ENCODE peak calls at places on chromosomes 11 and 22, in five cellular contexts. M is Karpas-422; R is right lobe of liver; K is CD8-positive, alpha-beta T cell; C is effector memory CD4-positive, alpha-beta T cell. S is an unnamed sample.

GRCh38 chr11:79182794-79183193 is 258.0 kb downstream of the TENM4 start:
- DNase-seq in M (no peak), R (no peak), K (no peak), C (no peak), S (no peak)

GRCh38 chr11:64318694-64319420 is 936 bp downstream of the PRDX5 start:
- DNase-seq in M (no peak), R (no peak), K (no peak), C (no peak), S (no peak)

GRCh38 chr11:10925149-10925926 is 67.5 kb upstream of the ZBED5 start:
- DNase-seq in M (no peak), R (peak), K (no peak), C (no peak), S (no peak)

GRCh38 chr11:44241851-44242250 is 68.1 kb downstream of the ALX4 start:
- DNase-seq in M (no peak), R (no peak), K (no peak), C (no peak), S (peak)

GRCh38 chr11:46381046-46381835 is at the start of gene MDK:
- DNase-seq in M (peak), R (no peak), K (no peak), C (no peak), S (no peak)

GRCh38 chr11:126615819-126616218 is 260.3 kb downstream of the ST3GAL4 start:
- DNase-seq in M (no peak), R (no peak), K (no peak), C (no peak), S (no peak)

GRCh38 chr11:72669527-72669926 is 4.7 kb downstream of the PDE2A start:
- DNase-seq in M (no peak), R (no peak), K (no peak), C (no peak), S (no peak)

GRCh38 chr11:134069426-134069921 is 602 bp downstream of the JAM3 start:
- DNase-seq in M (no peak), R (no peak), K (no peak), C (no peak), S (no peak)

GRCh38 chr11:63745304-63746170 is 23.0 kb downstream of the ZFTA start:
- DNase-seq in M (peak), R (no peak), K (no peak), C (no peak), S (no peak)

GRCh38 chr22:37310815-37311595 is 28.7 kb downstream of the CYTH4 start:
- DNase-seq in M (no peak), R (no peak), K (no peak), C (no peak), S (peak)

GRCh38 chr11:1071571-1072115 is 3.0 kb upstream of the MUC2 start:
- DNase-seq in M (no peak), R (no peak), K (no peak), C (no peak), S (no peak)

GRCh38 chr11:45209904-45210699 is 63.7 kb downstream of the PRDM11 start:
- DNase-seq in M (peak), R (peak), K (no peak), C (no peak), S (peak)

GRCh38 chr22:42296381-42296853 is 26.0 kb upstream of the TCF20 start:
- DNase-seq in M (peak), R (no peak), K (peak), C (no peak), S (peak)

GRCh38 chr11:34929794-34930763 is 13.7 kb downstream of the PDHX start:
- DNase-seq in M (no peak), R (peak), K (no peak), C (no peak), S (no peak)

GRCh38 chr11:27497284-27497866 is 9.2 kb downstream of the LIN7C start:
- DNase-seq in M (peak), R (no peak), K (no peak), C (no peak), S (no peak)

GRCh38 chr11:126080206-126080941 is 17.7 kb upstream of the CDON start:
- DNase-seq in M (no peak), R (no peak), K (no peak), C (no peak), S (no peak)

GRCh38 chr11:94417386-94417987 is 16.3 kb upstream of the GPR83 start:
- DNase-seq in M (peak), R (no peak), K (no peak), C (no peak), S (no peak)

GRCh38 chr22:39117585-39118191 is 20.6 kb downstream of the APOBEC3H start:
- DNase-seq in M (peak), R (peak), K (peak), C (peak), S (no peak)

GRCh38 chr11:134124660-134125451 is 56.0 kb downstream of the JAM3 start:
- DNase-seq in M (no peak), R (peak), K (peak), C (no peak), S (peak)

GRCh38 chr11:68471360-68472340 is 11.1 kb downstream of the PPP6R3 start:
- DNase-seq in M (no peak), R (no peak), K (peak), C (peak), S (no peak)

GRCh38 chr11:68469122-68469521 is 8.6 kb downstream of the PPP6R3 start:
- DNase-seq in M (no peak), R (peak), K (no peak), C (no peak), S (no peak)

GRCh38 chr11:68469642-68470041 is 9.1 kb downstream of the PPP6R3 start:
- DNase-seq in M (no peak), R (no peak), K (no peak), C (no peak), S (no peak)

GRCh38 chr11:68468217-68468828 is 7.8 kb downstream of the PPP6R3 start:
- DNase-seq in M (peak), R (no peak), K (no peak), C (no peak), S (no peak)

GRCh38 chr11:68470304-68470811 is 9.8 kb downstream of the PPP6R3 start:
- DNase-seq in M (no peak), R (no peak), K (no peak), C (no peak), S (no peak)
- H3K27ac ChIP-seq in M (no peak), R (no peak), K (no peak), C (peak), S (peak)

DNA sequence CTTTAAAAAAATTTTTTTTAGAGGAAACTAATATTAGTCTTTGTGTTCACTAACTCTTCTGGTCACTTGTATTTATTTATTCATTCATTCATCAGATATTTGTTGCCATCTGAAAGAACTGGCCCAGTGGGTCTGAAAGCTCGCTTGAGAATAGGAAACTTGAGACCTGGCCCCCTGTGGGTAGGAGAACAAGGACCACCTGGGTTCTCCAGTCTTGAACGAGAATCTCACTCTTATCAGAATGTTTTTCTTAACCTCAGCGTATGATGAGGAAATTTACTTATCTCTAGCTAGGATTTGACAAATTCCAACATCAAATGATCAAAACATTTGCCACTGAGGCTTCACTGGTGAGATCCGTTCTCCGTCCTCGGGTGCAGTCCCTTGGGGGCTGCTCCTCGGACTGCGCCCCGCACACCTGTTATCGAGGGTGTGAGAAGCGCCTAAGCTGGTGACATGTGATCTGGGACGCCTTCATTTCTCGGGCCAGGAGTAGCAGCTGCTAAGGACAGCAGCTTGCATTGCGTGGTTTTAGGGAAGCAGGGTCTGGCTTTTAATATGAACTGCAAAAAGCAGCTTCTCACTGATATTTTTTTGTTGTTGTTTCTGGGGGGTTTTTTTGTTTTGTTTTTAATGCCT is 6.3 kb downstream of the C22orf31 start:
- DNase-seq in M (no peak), R (no peak), K (no peak), C (no peak), S (no peak)
- H3K27ac ChIP-seq in M (no peak), R (no peak), K (no peak), C (no peak), S (no peak)

GRCh38 chr22:47356433-47357011 is 594.1 kb downstream of the TBC1D22A start:
- DNase-seq in M (no peak), R (no peak), K (no peak), C (no peak), S (no peak)
- H3K27ac ChIP-seq in M (no peak), R (no peak), K (no peak), C (no peak), S (no peak)

DNA sequence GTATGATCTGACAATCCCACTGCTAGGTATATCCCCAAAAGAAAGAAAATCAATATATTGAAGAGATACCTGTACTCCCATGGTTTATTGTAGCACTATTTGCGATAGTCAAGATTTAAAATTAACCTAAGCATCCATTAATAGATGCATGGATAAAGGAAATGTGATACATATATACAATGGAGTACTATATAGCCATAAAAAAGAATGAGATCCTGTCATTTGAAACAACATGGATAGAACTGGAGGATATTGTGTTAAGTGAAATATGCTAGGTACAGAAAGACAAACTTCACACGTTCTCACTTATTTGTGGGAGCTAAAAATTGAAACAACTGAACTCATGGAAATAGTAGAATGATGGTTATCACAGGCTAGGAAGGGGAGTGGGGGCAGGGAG is 14.6 kb upstream of the HIPK3 start:
- DNase-seq in M (no peak), R (no peak), K (no peak), C (no peak), S (no peak)
- H3K27ac ChIP-seq in M (no peak), R (no peak), K (no peak), C (no peak), S (no peak)

DNA sequence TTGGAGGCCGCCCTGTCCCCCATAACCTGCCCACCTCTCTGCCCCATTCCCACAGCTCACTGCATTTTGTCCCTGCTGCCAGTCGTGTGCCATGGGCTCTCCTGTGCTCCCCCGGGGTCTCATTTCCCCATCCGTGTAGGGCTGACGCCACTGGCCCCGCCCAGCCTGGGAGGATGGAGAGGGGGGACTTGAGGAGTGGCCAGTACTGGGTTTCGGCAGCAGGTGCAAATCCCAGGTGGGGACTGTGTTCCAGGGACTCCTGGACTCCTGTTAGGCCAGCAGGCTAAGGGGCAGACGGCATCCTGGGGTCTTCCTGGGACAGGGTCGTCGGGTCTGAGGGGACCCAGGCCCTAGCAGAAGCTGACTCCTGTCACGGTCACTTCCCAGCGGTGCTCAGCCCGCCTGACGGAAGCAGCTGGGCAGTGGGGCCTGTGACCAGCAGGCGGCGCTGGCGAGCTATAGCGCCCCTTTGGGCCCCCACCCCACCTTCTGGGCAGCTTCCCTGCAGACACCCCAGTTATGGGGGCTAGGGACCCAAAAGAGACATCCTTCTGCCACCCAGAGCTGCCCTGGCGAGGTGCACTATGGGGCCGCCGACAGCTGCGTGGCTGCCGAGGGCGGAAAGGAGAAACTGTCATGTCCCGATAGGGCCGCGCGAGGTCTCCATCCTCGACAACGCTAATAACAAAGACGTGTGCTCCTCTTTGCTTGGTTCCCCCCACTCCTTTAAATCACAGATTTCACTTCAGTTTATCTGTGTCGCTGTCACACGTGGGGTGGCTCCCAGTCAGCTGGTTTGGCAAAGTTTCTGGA is 979 bp upstream of the MYO7A start:
- DNase-seq in M (peak), R (peak), K (peak), C (peak), S (no peak)
- H3K27ac ChIP-seq in M (no peak), R (peak), K (no peak), C (no peak), S (no peak)

GRCh38 chr11:127651888-127652221 is 651.3 kb upstream of the KIRREL3 start:
- DNase-seq in M (no peak), R (no peak), K (no peak), C (no peak), S (no peak)

GRCh38 chr11:127649958-127650357 is 649.4 kb upstream of the KIRREL3 start:
- DNase-seq in M (no peak), R (no peak), K (no peak), C (no peak), S (no peak)

GRCh38 chr11:127651175-127651887 is 650.8 kb upstream of the KIRREL3 start:
- DNase-seq in M (no peak), R (no peak), K (no peak), C (no peak), S (no peak)

GRCh38 chr11:127656266-127656879 is 655.8 kb upstream of the KIRREL3 start:
- DNase-seq in M (no peak), R (no peak), K (no peak), C (no peak), S (no peak)

GRCh38 chr11:127653071-127653470 is 652.5 kb upstream of the KIRREL3 start:
- DNase-seq in M (no peak), R (no peak), K (no peak), C (no peak), S (no peak)
- H3K27ac ChIP-seq in M (no peak), R (no peak), K (no peak), C (no peak), S (no peak)

GRCh38 chr11:9615031-9615451 is 41.6 kb downstream of the WEE1 start:
- DNase-seq in M (peak), R (no peak), K (no peak), C (no peak), S (no peak)
- H3K27ac ChIP-seq in M (peak), R (peak), K (no peak), C (peak), S (peak)

GRCh38 chr11:65873280-65874156 is 918 bp upstream of the EFEMP2 start:
- DNase-seq in M (peak), R (peak), K (peak), C (peak), S (peak)
- H3K27ac ChIP-seq in M (no peak), R (peak), K (peak), C (peak), S (peak)

GRCh38 chr11:65962136-65962564 is 616 bp downstream of the SART1 start:
- DNase-seq in M (no peak), R (no peak), K (no peak), C (no peak), S (no peak)
- H3K27ac ChIP-seq in M (no peak), R (no peak), K (peak), C (peak), S (peak)

GRCh38 chr22:40911772-40912171 is 39.4 kb upstream of the RBX1 start:
- DNase-seq in M (no peak), R (no peak), K (no peak), C (no peak), S (no peak)
- H3K27ac ChIP-seq in M (no peak), R (no peak), K (no peak), C (no peak), S (no peak)

S was measured in substantia nigra.